ENCODE peak calls at places on chromosomes 13 and 19, in seven cellular contexts. A is neural crest cell; O is stimulated activated CD4-positive, alpha-beta T cell treated with anti-CD3 and anti-CD28 coated beads, Interleukin-2, amount 100 ng/mL, for 24 hours; R is GM10248; J is HT1080; M is amniotic stem cell; E is activated T-cell treated with anti-CD3 and anti-CD28 coated beads, Interleukin-2, amount 50 U/mL, for 48 hours. F is an unnamed sample.

GRCh38 chr13:98942997-98943396 is 34.9 kb downstream of the DOCK9 start:
- DNase-seq in A (no peak), O (no peak), R (no peak), J (no peak), M (no peak), E (no peak), F (no peak)

GRCh38 chr13:52599853-52600603 is 42.2 kb upstream of the HNRNPA1L2 start:
- DNase-seq in A (peak), O (no peak), R (peak), J (peak), M (no peak), E (peak), F (peak)

GRCh38 chr19:53160350-53160749 is 1.5 kb upstream of the ZNF347 start:
- DNase-seq in A (no peak), O (no peak), R (no peak), J (no peak), M (no peak), E (no peak), F (no peak)

GRCh38 chr19:887072-887471 is 5.9 kb downstream of the MED16 start:
- DNase-seq in A (no peak), O (no peak), R (no peak), J (peak), M (peak), E (no peak), F (no peak)

GRCh38 chr19:28443361-28443760 is 769.6 kb downstream of the UQCRFS1 start:
- DNase-seq in A (no peak), O (no peak), R (no peak), J (no peak), M (no peak), E (no peak), F (no peak)

GRCh38 chr13:37481005-37481857 is 117.3 kb downstream of the POSTN start:
- DNase-seq in A (no peak), O (no peak), R (no peak), J (peak), M (no peak), E (no peak), F (peak)

GRCh38 chr13:87677043-87677333 is 5.8 kb downstream of the SLITRK5 start:
- DNase-seq in A (no peak), O (no peak), R (peak), J (no peak), M (no peak), E (no peak), F (no peak)

GRCh38 chr13:41788552-41788951 is 172.4 kb downstream of the VWA8 start:
- DNase-seq in A (no peak), O (no peak), R (no peak), J (no peak), M (no peak), E (no peak), F (peak)

GRCh38 chr13:110616103-110617101 is 1.1 kb downstream of the NAXD start:
- DNase-seq in A (no peak), O (peak), R (peak), J (peak), M (no peak), E (peak), F (peak)

GRCh38 chr13:91174886-91175501 is 172.5 kb upstream of the MIR17HG start:
- DNase-seq in A (no peak), O (no peak), R (no peak), J (no peak), M (no peak), E (no peak), F (no peak)

GRCh38 chr19:48962029-48962848 is 2.9 kb upstream of the FTL start:
- DNase-seq in A (no peak), O (peak), R (peak), J (peak), M (no peak), E (peak), F (no peak)

GRCh38 chr13:42038661-42039456 is 9.6 kb upstream of the DGKH start:
- DNase-seq in A (no peak), O (no peak), R (no peak), J (no peak), M (no peak), E (no peak), F (no peak)

GRCh38 chr13:98449273-98449672 is 127.6 kb downstream of the STK24 start:
- DNase-seq in A (no peak), O (no peak), R (no peak), J (no peak), M (no peak), E (no peak), F (no peak)

GRCh38 chr13:27450921-27451461 is 627 bp upstream of the MTIF3 start:
- DNase-seq in A (no peak), O (peak), R (peak), J (peak), M (peak), E (no peak), F (peak)

GRCh38 chr19:14072535-14073231 is at the start of gene MISP3:
- DNase-seq in A (no peak), O (peak), R (peak), J (no peak), M (no peak), E (peak), F (peak)

GRCh38 chr19:58338825-58339558 is 12.2 kb downstream of the ZSCAN22 start:
- DNase-seq in A (peak), O (no peak), R (no peak), J (peak), M (no peak), E (no peak), F (peak)

GRCh38 chr19:29311391-29311790 is 98.4 kb upstream of the UQCRFS1 start:
- DNase-seq in A (no peak), O (no peak), R (no peak), J (no peak), M (no peak), E (no peak), F (no peak)

GRCh38 chr19:47582320-47582909 is 9.5 kb upstream of the ZNF541 start:
- DNase-seq in A (no peak), O (no peak), R (no peak), J (no peak), M (peak), E (no peak), F (no peak)

GRCh38 chr19:5832527-5833216 is 6.8 kb downstream of the FUT6 start:
- DNase-seq in A (no peak), O (no peak), R (no peak), J (no peak), M (no peak), E (no peak), F (no peak)

F was measured in mammary epithelial cell.